ENCODE peak calls at places on chromosomes 1 and 21, in eight cellular contexts. One of them, this sample, is unnamed.

GRCh38 chr1:179447489-179447888 is 81.7 kb downstream of the AXDND1 start:
- DNase-seq in CD8-positive, alpha-beta memory T cell: no peak
- DNase-seq in stomach: no peak
- DNase-seq in HCT116: peak; percentile 12
- DNase-seq in spleen: no peak
- DNase-seq in transverse colon: no peak
- DNase-seq in mesendoderm: peak; percentile 75
- DNase-seq in MM.1S: peak; percentile 18
- DNase-seq in this sample: no peak

GRCh38 chr1:91900538-91900937 is 14.6 kb upstream of the TGFBR3 start:
- DNase-seq in mesendoderm: no peak
- DNase-seq in stomach: no peak
- DNase-seq in CD8-positive, alpha-beta memory T cell: no peak
- DNase-seq in MM.1S: no peak
- DNase-seq in transverse colon: no peak
- DNase-seq in spleen: no peak
- DNase-seq in HCT116: no peak
- DNase-seq in this sample: no peak

GRCh38 chr1:50774759-50775351 is 185.2 kb downstream of the FAF1 start:
- DNase-seq in CD8-positive, alpha-beta memory T cell: peak; percentile 24
- DNase-seq in HCT116: peak; percentile 48
- DNase-seq in transverse colon: no peak
- DNase-seq in stomach: no peak
- DNase-seq in MM.1S: peak; percentile 31
- DNase-seq in mesendoderm: peak; percentile 64
- DNase-seq in spleen: no peak
- DNase-seq in this sample: no peak

GRCh38 chr1:180857947-180858768 is 54.5 kb upstream of the KIAA1614 start:
- DNase-seq in MM.1S: no peak
- DNase-seq in HCT116: no peak
- DNase-seq in mesendoderm: no peak
- DNase-seq in spleen: no peak
- DNase-seq in CD8-positive, alpha-beta memory T cell: no peak
- DNase-seq in transverse colon: no peak
- DNase-seq in stomach: no peak
- DNase-seq in this sample: no peak

GRCh38 chr1:51063121-51063520 is 38.9 kb upstream of the C1orf185 start:
- DNase-seq in transverse colon: no peak
- DNase-seq in CD8-positive, alpha-beta memory T cell: no peak
- DNase-seq in stomach: no peak
- DNase-seq in MM.1S: no peak
- DNase-seq in mesendoderm: peak; percentile 19
- DNase-seq in spleen: no peak
- DNase-seq in HCT116: peak; percentile 44
- DNase-seq in this sample: no peak

GRCh38 chr1:94951509-94952208 is 24.7 kb upstream of the CNN3 start:
- DNase-seq in spleen: no peak
- DNase-seq in MM.1S: no peak
- DNase-seq in transverse colon: no peak
- DNase-seq in CD8-positive, alpha-beta memory T cell: no peak
- DNase-seq in HCT116: no peak
- DNase-seq in mesendoderm: no peak
- DNase-seq in stomach: no peak
- DNase-seq in this sample: no peak

GRCh38 chr1:227869851-227870305 is 54.4 kb downstream of the PRSS38 start:
- DNase-seq in HCT116: no peak
- DNase-seq in CD8-positive, alpha-beta memory T cell: no peak
- DNase-seq in stomach: peak; percentile 21
- DNase-seq in mesendoderm: no peak
- DNase-seq in transverse colon: no peak
- DNase-seq in MM.1S: no peak
- DNase-seq in spleen: peak; percentile 63
- DNase-seq in this sample: no peak

GRCh38 chr1:234955107-234955731 is 173.4 kb downstream of the TOMM20 start:
- DNase-seq in spleen: peak; percentile 87
- DNase-seq in MM.1S: no peak
- DNase-seq in stomach: peak; percentile 60
- DNase-seq in CD8-positive, alpha-beta memory T cell: no peak
- DNase-seq in mesendoderm: no peak
- DNase-seq in HCT116: no peak
- DNase-seq in transverse colon: peak; percentile 76
- DNase-seq in this sample: peak; percentile 65

GRCh38 chr1:165897326-165898303 is 70.2 kb downstream of the UCK2 start:
- DNase-seq in transverse colon: no peak
- DNase-seq in mesendoderm: no peak
- DNase-seq in MM.1S: peak; percentile 80
- DNase-seq in spleen: no peak
- DNase-seq in CD8-positive, alpha-beta memory T cell: no peak
- DNase-seq in HCT116: no peak
- DNase-seq in stomach: no peak
- DNase-seq in this sample: no peak

GRCh38 chr1:35876988-35877387 is 6.0 kb upstream of the AGO1 start:
- DNase-seq in transverse colon: no peak
- DNase-seq in HCT116: no peak
- DNase-seq in CD8-positive, alpha-beta memory T cell: no peak
- DNase-seq in mesendoderm: peak; percentile 57
- DNase-seq in MM.1S: no peak
- DNase-seq in stomach: no peak
- DNase-seq in spleen: no peak
- DNase-seq in this sample: peak; percentile 2

GRCh38 chr1:193308438-193308837 is 122.0 kb upstream of the B3GALT2 start:
- DNase-seq in transverse colon: no peak
- DNase-seq in mesendoderm: no peak
- DNase-seq in CD8-positive, alpha-beta memory T cell: no peak
- DNase-seq in HCT116: no peak
- DNase-seq in stomach: no peak
- DNase-seq in spleen: no peak
- DNase-seq in MM.1S: no peak
- DNase-seq in this sample: no peak

GRCh38 chr1:209527372-209527771 is 56.1 kb upstream of the CAMK1G start:
- DNase-seq in spleen: no peak
- DNase-seq in mesendoderm: no peak
- DNase-seq in CD8-positive, alpha-beta memory T cell: no peak
- DNase-seq in transverse colon: no peak
- DNase-seq in MM.1S: no peak
- DNase-seq in stomach: no peak
- DNase-seq in HCT116: no peak
- DNase-seq in this sample: no peak

GRCh38 chr1:171113377-171113776 is 22.7 kb downstream of the FMO3 start:
- DNase-seq in stomach: no peak
- DNase-seq in CD8-positive, alpha-beta memory T cell: no peak
- DNase-seq in mesendoderm: no peak
- DNase-seq in spleen: no peak
- DNase-seq in MM.1S: no peak
- DNase-seq in HCT116: no peak
- DNase-seq in transverse colon: no peak
- DNase-seq in this sample: no peak

GRCh38 chr1:89855413-89856123 is 34.7 kb downstream of the LRRC8D start:
- DNase-seq in transverse colon: no peak
- DNase-seq in stomach: no peak
- DNase-seq in HCT116: no peak
- DNase-seq in CD8-positive, alpha-beta memory T cell: peak; percentile 73
- DNase-seq in MM.1S: no peak
- DNase-seq in spleen: no peak
- DNase-seq in mesendoderm: no peak
- DNase-seq in this sample: no peak

DNA sequence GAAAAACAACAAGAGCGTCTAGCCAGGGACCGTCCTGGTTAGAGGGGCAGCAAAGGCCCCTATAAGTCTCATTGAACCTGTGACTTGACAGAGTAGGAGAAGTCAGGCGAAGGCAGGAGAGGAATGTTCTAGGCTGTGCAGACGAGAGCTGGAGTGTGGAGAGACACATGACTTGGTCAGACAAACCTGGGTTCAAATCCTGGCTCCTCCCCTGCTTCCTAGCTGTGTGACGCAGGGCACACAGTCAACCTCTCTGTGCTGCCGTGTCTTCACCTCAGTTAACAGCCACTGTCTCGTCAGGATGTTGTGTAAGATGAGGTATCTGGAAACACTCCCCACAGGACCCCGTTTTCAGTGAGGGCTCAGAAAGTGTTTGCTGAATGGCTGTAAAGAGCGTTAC is 15.6 kb downstream of the SLC66A1 start:
- DNase-seq in mesendoderm: no peak
- DNase-seq in MM.1S: no peak
- DNase-seq in transverse colon: no peak
- DNase-seq in stomach: no peak
- DNase-seq in HCT116: no peak
- DNase-seq in CD8-positive, alpha-beta memory T cell: no peak
- DNase-seq in spleen: no peak
- DNase-seq in this sample: no peak
- H3K36me3 ChIP-seq in mesendoderm: peaks cover 3% of the 10 kb centered on the region
- H3K36me3 ChIP-seq in MM.1S: no peaks in the 10 kb centered on the region
- H3K36me3 ChIP-seq in transverse colon: peaks cover 5% of the 10 kb centered on the region
- H3K36me3 ChIP-seq in stomach: peaks cover 35% of the 10 kb centered on the region
- H3K36me3 ChIP-seq in HCT116: no peaks in the 10 kb centered on the region
- H3K36me3 ChIP-seq in CD8-positive, alpha-beta memory T cell: no peaks in the 10 kb centered on the region
- H3K36me3 ChIP-seq in spleen: peaks cover 51% of the 10 kb centered on the region
- H3K36me3 ChIP-seq in this sample: peaks cover 24% of the 10 kb centered on the region

GRCh38 chr1:111591946-111592345 is 27.6 kb upstream of the RAP1A start:
- DNase-seq in CD8-positive, alpha-beta memory T cell: no peak
- DNase-seq in spleen: no peak
- DNase-seq in stomach: no peak
- DNase-seq in mesendoderm: no peak
- DNase-seq in HCT116: no peak
- DNase-seq in MM.1S: no peak
- DNase-seq in transverse colon: no peak
- DNase-seq in this sample: no peak

GRCh38 chr1:111595807-111596206 is 23.8 kb upstream of the RAP1A start:
- DNase-seq in CD8-positive, alpha-beta memory T cell: no peak
- DNase-seq in stomach: no peak
- DNase-seq in MM.1S: no peak
- DNase-seq in mesendoderm: no peak
- DNase-seq in spleen: no peak
- DNase-seq in HCT116: no peak
- DNase-seq in transverse colon: no peak
- DNase-seq in this sample: no peak

GRCh38 chr1:111594128-111594693 is 25.4 kb upstream of the RAP1A start:
- DNase-seq in transverse colon: no peak
- DNase-seq in stomach: no peak
- DNase-seq in HCT116: no peak
- DNase-seq in MM.1S: no peak
- DNase-seq in spleen: no peak
- DNase-seq in mesendoderm: no peak
- DNase-seq in CD8-positive, alpha-beta memory T cell: no peak
- DNase-seq in this sample: no peak

GRCh38 chr1:111592389-111593361 is 26.9 kb upstream of the RAP1A start:
- DNase-seq in mesendoderm: peak; percentile 92
- DNase-seq in MM.1S: peak; percentile 60
- DNase-seq in spleen: peak; percentile 93
- DNase-seq in CD8-positive, alpha-beta memory T cell: peak; percentile 61
- DNase-seq in stomach: peak; percentile 85
- DNase-seq in transverse colon: peak; percentile 85
- DNase-seq in HCT116: peak; percentile 49
- DNase-seq in this sample: peak; percentile 98

DNA sequence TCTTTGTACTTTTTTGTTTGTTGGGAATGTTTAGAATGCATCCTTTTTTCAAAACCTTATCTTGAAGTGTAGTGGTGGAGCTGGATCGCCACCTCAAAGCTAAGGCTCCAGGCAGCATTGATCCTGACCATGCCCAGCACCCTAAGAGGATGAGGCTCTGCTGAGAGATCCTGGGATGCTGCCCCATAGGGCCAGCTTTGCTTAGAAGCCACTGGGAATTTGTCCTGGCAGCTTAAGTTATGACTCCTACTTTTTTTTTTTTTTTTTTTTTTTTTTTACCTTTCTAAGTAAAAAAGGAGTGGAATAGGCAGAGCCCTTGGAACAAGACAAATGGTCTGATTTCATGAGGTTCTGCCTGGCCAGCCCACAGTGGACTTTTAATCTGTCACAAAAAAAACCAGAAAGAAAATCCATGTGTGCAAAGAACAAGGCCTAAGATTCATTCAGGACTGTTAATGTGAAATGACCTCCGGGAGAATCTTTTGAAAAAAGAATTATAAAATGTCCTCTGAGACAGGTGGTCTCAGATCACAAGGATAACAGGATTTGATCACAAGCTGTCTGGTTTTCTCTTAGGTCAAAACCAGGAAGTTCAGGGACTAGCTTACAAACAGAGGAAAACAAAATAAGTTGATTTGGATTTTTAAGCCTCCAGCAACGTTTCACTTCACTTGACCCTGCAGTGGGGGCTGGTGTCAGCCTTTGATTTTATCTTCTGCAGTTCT is 26.0 kb upstream of the RAP1A start:
- DNase-seq in MM.1S: no peak
- DNase-seq in mesendoderm: peak; percentile 8
- DNase-seq in transverse colon: no peak
- DNase-seq in HCT116: no peak
- DNase-seq in spleen: no peak
- DNase-seq in stomach: no peak
- DNase-seq in CD8-positive, alpha-beta memory T cell: no peak
- DNase-seq in this sample: peak; percentile 7
- H3K4me3 ChIP-seq in MM.1S: no peak overlapping the region
- H3K4me3 ChIP-seq in mesendoderm: no peak overlapping the region
- H3K4me3 ChIP-seq in transverse colon: no peak overlapping the region
- H3K4me3 ChIP-seq in HCT116: peak overlapping the region; percentile 41
- H3K4me3 ChIP-seq in spleen: no peak overlapping the region
- H3K4me3 ChIP-seq in stomach: no peak overlapping the region
- H3K4me3 ChIP-seq in CD8-positive, alpha-beta memory T cell: peak overlapping the region; percentile 17
- H3K4me3 ChIP-seq in this sample: no peak overlapping the region

GRCh38 chr1:18007391-18008106 is 100.0 kb upstream of the IGSF21 start:
- DNase-seq in MM.1S: no peak
- DNase-seq in mesendoderm: no peak
- DNase-seq in spleen: no peak
- DNase-seq in stomach: no peak
- DNase-seq in CD8-positive, alpha-beta memory T cell: no peak
- DNase-seq in transverse colon: no peak
- DNase-seq in HCT116: no peak
- DNase-seq in this sample: no peak
- H3K27ac ChIP-seq in MM.1S: no peak overlapping the region
- H3K27ac ChIP-seq in mesendoderm: no peak overlapping the region
- H3K27ac ChIP-seq in spleen: no peak overlapping the region
- H3K27ac ChIP-seq in stomach: no peak overlapping the region
- H3K27ac ChIP-seq in CD8-positive, alpha-beta memory T cell: no peak overlapping the region
- H3K27ac ChIP-seq in transverse colon: no peak overlapping the region
- H3K27ac ChIP-seq in HCT116: no peak overlapping the region
- H3K27ac ChIP-seq in this sample: no peak overlapping the region

GRCh38 chr21:33834801-33835500 is 80.7 kb downstream of the ATP5PO start:
- DNase-seq in transverse colon: no peak
- DNase-seq in MM.1S: no peak
- DNase-seq in stomach: no peak
- DNase-seq in spleen: no peak
- DNase-seq in HCT116: no peak
- DNase-seq in CD8-positive, alpha-beta memory T cell: no peak
- DNase-seq in mesendoderm: no peak
- DNase-seq in this sample: no peak

GRCh38 chr21:33835920-33836319 is 79.7 kb downstream of the ATP5PO start:
- DNase-seq in MM.1S: no peak
- DNase-seq in stomach: no peak
- DNase-seq in CD8-positive, alpha-beta memory T cell: no peak
- DNase-seq in HCT116: no peak
- DNase-seq in spleen: no peak
- DNase-seq in transverse colon: no peak
- DNase-seq in mesendoderm: no peak
- DNase-seq in this sample: no peak

GRCh38 chr21:33828083-33828482 is 87.5 kb downstream of the ATP5PO start:
- DNase-seq in HCT116: no peak
- DNase-seq in transverse colon: no peak
- DNase-seq in mesendoderm: no peak
- DNase-seq in stomach: no peak
- DNase-seq in spleen: no peak
- DNase-seq in CD8-positive, alpha-beta memory T cell: no peak
- DNase-seq in MM.1S: no peak
- DNase-seq in this sample: no peak

GRCh38 chr21:33828577-33828976 is 87.0 kb downstream of the ATP5PO start:
- DNase-seq in CD8-positive, alpha-beta memory T cell: no peak
- DNase-seq in spleen: no peak
- DNase-seq in HCT116: no peak
- DNase-seq in mesendoderm: no peak
- DNase-seq in MM.1S: no peak
- DNase-seq in transverse colon: no peak
- DNase-seq in stomach: no peak
- DNase-seq in this sample: no peak

GRCh38 chr21:33831962-33832659 is 83.5 kb downstream of the ATP5PO start:
- DNase-seq in mesendoderm: no peak
- DNase-seq in stomach: no peak
- DNase-seq in MM.1S: no peak
- DNase-seq in CD8-positive, alpha-beta memory T cell: no peak
- DNase-seq in transverse colon: no peak
- DNase-seq in spleen: no peak
- DNase-seq in HCT116: no peak
- DNase-seq in this sample: peak; percentile 73
- H3K36me3 ChIP-seq in mesendoderm: peaks cover 3% of the 10 kb centered on the region
- H3K36me3 ChIP-seq in stomach: no peaks in the 10 kb centered on the region
- H3K36me3 ChIP-seq in MM.1S: no peaks in the 10 kb centered on the region
- H3K36me3 ChIP-seq in CD8-positive, alpha-beta memory T cell: no peaks in the 10 kb centered on the region
- H3K36me3 ChIP-seq in transverse colon: no peaks in the 10 kb centered on the region
- H3K36me3 ChIP-seq in spleen: peaks cover 7% of the 10 kb centered on the region
- H3K36me3 ChIP-seq in HCT116: no peaks in the 10 kb centered on the region
- H3K36me3 ChIP-seq in this sample: no peaks in the 10 kb centered on the region

This sample was measured in thyroid gland.